ENCODE peak calls at places on chromosomes 3 and 15, in six cellular contexts. S is PC-3, Z is posterior vena cava, G is amniotic stem cell, Y is HuH-7, P is ACHN. E is an unnamed sample.

GRCh38 chr3:158841387-158841786 is 39.5 kb downstream of the MFSD1 start:
- DNase-seq in S (no peak), Z (no peak), G (no peak), Y (no peak), P (no peak), E (no peak)

GRCh38 chr15:85706779-85707518 is 87.8 kb downstream of the KLHL25 start:
- DNase-seq in S (no peak), Z (no peak), G (no peak), Y (no peak), P (no peak), E (no peak)

GRCh38 chr15:34337557-34338306 is at the start of gene SLC12A6:
- DNase-seq in S (peak; percentile 95), Z (peak; percentile 97), G (peak; percentile 93), Y (peak; percentile 77), P (peak; percentile 92), E (peak; percentile 93)

GRCh38 chr3:72496055-72496690 is 352.1 kb downstream of the SHQ1 start:
- DNase-seq in S (no peak), Z (no peak), G (no peak), Y (no peak), P (no peak), E (no peak)

GRCh38 chr3:102141096-102141912 is 292.0 kb downstream of the NFKBIZ start:
- DNase-seq in S (peak; percentile 48), Z (no peak), G (no peak), Y (no peak), P (no peak), E (no peak)

GRCh38 chr15:74621936-74622335 is 6.3 kb downstream of the CLK3 start:
- DNase-seq in S (no peak), Z (no peak), G (no peak), Y (no peak), P (no peak), E (no peak)

GRCh38 chr3:56962200-56962599 is 98.3 kb upstream of the SPATA12 start:
- DNase-seq in S (no peak), Z (no peak), G (no peak), Y (no peak), P (no peak), E (no peak)

GRCh38 chr15:73841756-73842590 is 31.4 kb upstream of the TBC1D21 start:
- DNase-seq in S (no peak), Z (no peak), G (no peak), Y (no peak), P (no peak), E (no peak)

GRCh38 chr15:40338921-40339620 is 1.7 kb downstream of the CCDC9B start:
- DNase-seq in S (peak; percentile 99), Z (peak; percentile 81), G (peak; percentile 74), Y (no peak), P (peak; percentile 92), E (no peak)

GRCh38 chr3:111892070-111892469 is 33.0 kb downstream of the PHLDB2 start:
- DNase-seq in S (no peak), Z (no peak), G (no peak), Y (no peak), P (no peak), E (no peak)

GRCh38 chr3:136914739-136915138 is 43.0 kb upstream of the IL20RB start:
- DNase-seq in S (no peak), Z (no peak), G (no peak), Y (no peak), P (no peak), E (no peak)

GRCh38 chr3:16388850-16389411 is 123.9 kb downstream of the OXNAD1 start:
- DNase-seq in S (no peak), Z (no peak), G (no peak), Y (no peak), P (no peak), E (no peak)

GRCh38 chr3:67376416-67376815 is 278.0 kb downstream of the SUCLG2 start:
- DNase-seq in S (no peak), Z (no peak), G (no peak), Y (no peak), P (no peak), E (no peak)

GRCh38 chr15:77506311-77507150 is 85.8 kb downstream of the HMG20A start:
- DNase-seq in S (no peak), Z (peak; percentile 85), G (no peak), Y (no peak), P (no peak), E (no peak)

GRCh38 chr3:16253601-16254000 is 11.1 kb downstream of the DPH3 start:
- DNase-seq in S (no peak), Z (no peak), G (no peak), Y (no peak), P (no peak), E (no peak)

GRCh38 chr3:174125267-174125844 is 727.8 kb downstream of the NLGN1 start:
- DNase-seq in S (peak; percentile 71), Z (no peak), G (no peak), Y (peak; percentile 2), P (peak; percentile 44), E (no peak)